ENCODE peak calls at places on chromosomes 5 and 9, in five cellular contexts. W, J, P, Y and E are unnamed samples.

GRCh38 chr5:154058055-154059038 is 19.6 kb downstream of the MFAP3 start:
- DNase-seq in W (no peak), J (no peak), P (no peak), Y (no peak), E (no peak)

GRCh38 chr9:128421474-128422010 is 885 bp downstream of the CERCAM start:
- DNase-seq in W (no peak), J (no peak), P (no peak), Y (no peak), E (peak; percentile 79)

GRCh38 chr5:124289122-124289521 is 457.3 kb downstream of the ZNF608 start:
- DNase-seq in W (no peak), J (no peak), P (peak; percentile 18), Y (no peak), E (no peak)

GRCh38 chr5:55502759-55503158 is 32.0 kb downstream of the PLPP1 start:
- DNase-seq in W (no peak), J (no peak), P (no peak), Y (no peak), E (peak; percentile 2)

GRCh38 chr9:121445986-121446385 is 53.7 kb downstream of the GGTA1 start:
- DNase-seq in W (no peak), J (no peak), P (no peak), Y (no peak), E (peak; percentile 31)

GRCh38 chr9:119289740-119290139 is 79.5 kb downstream of the BRINP1 start:
- DNase-seq in W (peak; percentile 9), J (peak; percentile 39), P (no peak), Y (peak; percentile 18), E (peak; percentile 70)

GRCh38 chr5:96714951-96715451 is 52.8 kb downstream of the CAST start:
- DNase-seq in W (peak; percentile 38), J (no peak), P (no peak), Y (peak; percentile 60), E (peak; percentile 71)

GRCh38 chr9:101093620-101094019 is 65.1 kb downstream of the PLPPR1 start:
- DNase-seq in W (no peak), J (no peak), P (no peak), Y (no peak), E (no peak)

GRCh38 chr5:150114102-150114641 is 27.8 kb upstream of the CSF1R start:
- DNase-seq in W (no peak), J (no peak), P (no peak), Y (no peak), E (no peak)

GRCh38 chr5:140153905-140154304 is 21.1 kb upstream of the CYSTM1 start:
- DNase-seq in W (no peak), J (no peak), P (no peak), Y (no peak), E (no peak)

GRCh38 chr9:114908796-114909448 is 21.5 kb downstream of the TNFSF8 start:
- DNase-seq in W (no peak), J (no peak), P (no peak), Y (no peak), E (no peak)

GRCh38 chr9:83219924-83220438 is 157.0 kb upstream of the RASEF start:
- DNase-seq in W (no peak), J (no peak), P (no peak), Y (no peak), E (no peak)

GRCh38 chr9:126009047-126009446 is 261.9 kb downstream of the PBX3 start:
- DNase-seq in W (no peak), J (no peak), P (no peak), Y (no peak), E (peak; percentile 22)

GRCh38 chr5:120778491-120779293 is 314.6 kb downstream of the PRR16 start:
- DNase-seq in W (no peak), J (no peak), P (no peak), Y (no peak), E (no peak)

GRCh38 chr9:115292584-115293271 is 174.8 kb upstream of the TNC start:
- DNase-seq in W (no peak), J (no peak), P (no peak), Y (no peak), E (no peak)

GRCh38 chr5:172697123-172698121 is 56.4 kb downstream of the NEURL1B start:
- DNase-seq in W (peak; percentile 80), J (peak; percentile 79), P (peak; percentile 19), Y (peak; percentile 67), E (peak; percentile 88)

GRCh38 chr9:134328341-134328840 is 2.1 kb downstream of the RXRA start:
- DNase-seq in W (no peak), J (no peak), P (no peak), Y (no peak), E (no peak)

GRCh38 chr5:140126315-140127012 is 727 bp downstream of the IGIP start:
- DNase-seq in W (no peak), J (no peak), P (no peak), Y (no peak), E (no peak)